ENCODE peak calls at places on chromosomes 4 and X, in seven cellular contexts. X is breast epithelium, L is endothelial cell, N is ascending aorta, K is endothelial cell of umbilical vein, A is choroid plexus epithelial cell, E is Panc1. B is an unnamed sample.

GRCh38 chr4:1337376-1337831 is 9.6 kb upstream of the UVSSA start:
- DNase-seq in X (no peak), L (no peak), N (no peak), K (no peak), A (no peak), E (peak), B (no peak)

GRCh38 chr4:105352826-105353225 is 121.0 kb downstream of the PPA2 start:
- DNase-seq in X (no peak), L (no peak), N (no peak), K (no peak), A (peak), E (no peak), B (no peak)

GRCh38 chr4:161929966-161930365 is 233.8 kb downstream of the FSTL5 start:
- DNase-seq in X (no peak), L (no peak), N (no peak), K (peak), A (peak), E (no peak), B (peak)

GRCh38 chr4:189843392-189844009 is 97.2 kb upstream of the FRG1 start:
- DNase-seq in X (no peak), L (no peak), N (no peak), K (no peak), A (no peak), E (no peak), B (no peak)

GRCh38 chrX:137482136-137482535 is 83.8 kb upstream of the ZIC3 start:
- DNase-seq in X (no peak), L (no peak), N (no peak), K (no peak), A (no peak), E (no peak), B (no peak)

GRCh38 chr4:24999392-25000104 is 31.2 kb downstream of the LGI2 start:
- DNase-seq in X (no peak), L (no peak), N (no peak), K (no peak), A (no peak), E (no peak), B (no peak)

GRCh38 chr4:72209600-72209999 is 177.8 kb downstream of the NPFFR2 start:
- DNase-seq in X (no peak), L (no peak), N (no peak), K (no peak), A (no peak), E (no peak), B (no peak)

GRCh38 chr4:65918872-65919271 is 248.6 kb upstream of the EPHA5 start:
- DNase-seq in X (no peak), L (no peak), N (no peak), K (no peak), A (no peak), E (no peak), B (no peak)

GRCh38 chr4:7894677-7895181 is 44.9 kb downstream of the AFAP1 start:
- DNase-seq in X (no peak), L (no peak), N (no peak), K (no peak), A (no peak), E (no peak), B (no peak)

GRCh38 chr4:46444318-46444717 is 54.4 kb upstream of the GABRA2 start:
- DNase-seq in X (no peak), L (no peak), N (no peak), K (no peak), A (peak), E (no peak), B (no peak)

GRCh38 chrX:9708086-9708485 is 57.6 kb downstream of the GPR143 start:
- DNase-seq in X (no peak), L (no peak), N (no peak), K (no peak), A (no peak), E (no peak), B (no peak)

GRCh38 chrX:153887385-153887784 is 1.4 kb upstream of the L1CAM start:
- DNase-seq in X (no peak), L (no peak), N (no peak), K (no peak), A (no peak), E (no peak), B (no peak)

GRCh38 chr4:47839259-47839658 is 1.4 kb upstream of the CORIN start:
- DNase-seq in X (no peak), L (no peak), N (no peak), K (no peak), A (peak), E (no peak), B (peak)

GRCh38 chr4:107825072-107825789 is 499 bp downstream of the SGMS2 start:
- DNase-seq in X (peak), L (peak), N (peak), K (peak), A (peak), E (no peak), B (peak)

GRCh38 chrX:52425710-52426245 is 57.0 kb downstream of the XAGE2 start:
- DNase-seq in X (no peak), L (no peak), N (no peak), K (no peak), A (peak), E (no peak), B (no peak)

GRCh38 chr4:73723029-73723428 is 17.3 kb upstream of the CXCL8 start:
- DNase-seq in X (no peak), L (no peak), N (no peak), K (peak), A (peak), E (no peak), B (no peak)

GRCh38 chr4:168472920-168473319 is 7.4 kb downstream of the DDX60L start:
- DNase-seq in X (no peak), L (no peak), N (no peak), K (no peak), A (no peak), E (no peak), B (no peak)

GRCh38 chr4:89222171-89222570 is 85.4 kb downstream of the GPRIN3 start:
- DNase-seq in X (no peak), L (no peak), N (no peak), K (no peak), A (no peak), E (no peak), B (no peak)

GRCh38 chr4:136934601-136935000 is 597.7 kb downstream of the PCDH18 start:
- DNase-seq in X (no peak), L (no peak), N (no peak), K (no peak), A (peak), E (no peak), B (no peak)

GRCh38 chr4:96356591-96357360 is 516.9 kb downstream of the PDHA2 start:
- DNase-seq in X (no peak), L (no peak), N (no peak), K (no peak), A (peak), E (no peak), B (no peak)

DNA sequence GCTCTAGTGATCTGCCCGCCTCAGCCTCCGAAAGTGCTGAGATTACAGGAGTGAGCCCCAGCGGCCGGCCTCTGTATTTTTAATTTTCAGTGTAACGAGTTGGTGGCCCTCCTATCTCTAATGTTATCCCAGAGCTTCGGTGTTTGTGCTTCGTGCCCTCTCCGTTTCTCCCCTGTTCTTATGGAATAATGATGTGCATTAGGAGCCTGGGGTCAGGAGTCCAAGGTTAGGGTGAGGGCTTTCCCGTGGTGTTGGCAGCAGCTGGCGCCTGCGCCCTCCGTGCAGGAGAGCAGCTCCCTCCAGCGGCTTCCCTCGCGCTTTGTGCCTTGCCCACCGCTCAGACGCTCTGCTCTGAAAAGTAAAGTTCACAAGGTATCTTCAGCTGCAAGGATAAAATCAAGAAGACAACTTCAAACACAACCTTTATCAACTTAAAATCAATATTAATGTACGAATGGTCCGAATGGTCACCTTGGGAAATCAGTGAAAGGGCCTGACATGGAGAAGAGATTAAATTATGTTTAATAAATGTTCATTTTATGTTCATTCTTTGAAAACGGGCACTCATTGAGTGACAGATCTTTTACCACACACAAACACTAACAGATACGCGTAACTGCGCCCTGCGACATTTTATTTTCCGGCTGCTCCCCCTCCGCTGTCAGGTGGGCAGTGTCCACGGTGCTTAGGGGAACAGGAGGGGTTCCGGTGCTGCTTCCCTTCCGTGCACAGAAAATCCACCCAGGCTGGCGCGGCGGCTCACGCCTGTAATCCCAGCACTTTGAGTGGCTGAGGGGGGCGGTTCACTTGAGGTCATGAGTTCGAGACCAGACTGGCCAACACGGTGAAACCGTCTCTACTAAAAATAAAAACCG is 62.4 kb downstream of the TRAPPC11 start:
- DNase-seq in X (no peak), L (peak), N (no peak), K (peak), A (peak), E (peak), B (peak)
- TF ChIP-seq CTCF in X (no peak), L (no peak), N (no peak), K (peak), A (peak), E (peak), B (peak)

DNA sequence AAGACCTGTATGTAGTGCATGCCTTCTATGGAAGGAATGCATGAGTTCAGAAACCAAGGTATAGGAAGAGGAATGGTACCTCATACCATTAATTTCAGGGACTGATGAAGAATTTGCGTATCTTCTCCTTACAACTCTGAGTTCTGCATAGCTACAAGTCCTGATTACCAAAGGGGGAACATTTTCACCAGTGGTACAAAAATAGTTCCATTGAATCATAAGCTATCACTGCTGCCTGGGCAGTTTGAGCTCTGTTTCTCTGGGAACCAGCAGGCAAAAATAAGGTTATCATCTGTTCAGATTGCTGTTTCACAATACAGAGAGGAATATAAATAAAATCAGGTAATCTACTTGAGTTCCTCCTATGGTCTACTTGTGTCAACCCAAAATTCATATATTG is 77.9 kb upstream of the GNPDA2 start:
- DNase-seq in X (no peak), L (no peak), N (no peak), K (no peak), A (no peak), E (no peak), B (no peak)
- TF ChIP-seq CTCF in X (no peak), L (no peak), N (no peak), K (no peak), A (no peak), E (no peak), B (no peak)

GRCh38 chrX:1261285-1261684 is 7.3 kb upstream of the CSF2RA start:
- DNase-seq in X (no peak), L (no peak), N (no peak), K (no peak), A (no peak), E (no peak), B (no peak)

GRCh38 chrX:1265061-1265460 is 3.6 kb upstream of the CSF2RA start:
- DNase-seq in X (no peak), L (no peak), N (no peak), K (no peak), A (no peak), E (no peak), B (no peak)

GRCh38 chrX:1262369-1262768 is 6.2 kb upstream of the CSF2RA start:
- DNase-seq in X (no peak), L (no peak), N (no peak), K (no peak), A (no peak), E (no peak), B (no peak)

DNA sequence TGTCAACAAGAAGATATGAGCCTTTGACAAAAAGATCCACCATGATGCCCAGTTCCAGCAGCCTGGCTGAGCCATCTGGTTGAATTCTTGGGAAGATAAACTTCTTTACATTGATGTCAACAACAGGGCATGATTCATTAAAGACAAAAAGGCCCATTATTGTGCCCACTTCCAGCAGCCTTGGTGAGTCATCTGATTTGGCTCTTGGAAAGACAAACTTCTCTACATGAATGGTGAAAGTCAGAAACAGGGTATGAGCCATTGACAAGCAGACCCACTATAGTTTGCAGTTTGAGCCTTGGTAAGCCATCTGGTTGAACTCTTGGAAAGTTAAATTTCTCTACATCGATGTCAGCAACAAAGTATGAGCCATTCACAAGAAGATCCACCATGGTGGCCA is 4.1 kb upstream of the CSF2RA start:
- DNase-seq in X (no peak), L (no peak), N (no peak), K (no peak), A (no peak), E (no peak), B (no peak)
- TF ChIP-seq CTCF in X (no peak), L (no peak), N (no peak), K (no peak), A (no peak), E (no peak), B (no peak)

DNA sequence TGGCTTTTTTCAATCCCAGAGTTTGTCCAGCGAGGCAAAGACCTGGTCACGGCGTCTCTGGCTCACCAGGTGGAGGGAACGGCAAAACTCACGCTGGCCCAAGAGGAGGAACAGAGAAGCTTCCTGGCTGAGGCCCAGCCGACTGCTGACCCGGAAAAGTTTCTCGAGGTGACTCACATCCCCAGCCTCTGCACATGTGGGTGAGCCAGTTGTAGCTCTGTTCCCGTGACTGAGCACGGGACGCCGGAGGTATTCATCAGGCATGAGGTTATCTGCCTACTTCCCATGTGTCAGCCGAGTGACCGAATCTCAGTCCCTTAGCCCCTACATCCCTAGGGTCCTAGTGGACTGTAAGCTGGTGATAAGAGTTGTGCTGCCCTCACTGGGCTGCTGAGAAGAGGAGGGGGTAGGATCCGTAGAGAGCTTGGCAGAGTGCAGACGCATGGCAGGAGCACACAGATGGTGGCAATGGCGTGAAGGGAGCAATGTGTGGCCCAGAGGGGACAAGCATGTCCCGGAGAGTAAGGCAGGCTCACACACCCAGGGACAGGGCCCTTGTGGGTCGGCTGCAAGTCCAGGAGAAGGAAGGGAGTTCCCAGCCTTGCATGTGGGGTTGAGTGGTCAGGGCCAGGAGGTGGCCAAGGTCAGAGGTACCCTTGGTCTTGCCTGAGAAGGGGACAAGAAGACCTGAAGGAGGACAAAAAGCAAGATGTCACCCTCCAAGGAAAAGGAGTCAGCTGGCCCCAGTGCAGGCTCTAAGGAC is 42.9 kb downstream of the EVC start:
- DNase-seq in X (no peak), L (no peak), N (peak), K (peak), A (peak), E (peak), B (no peak)
- TF ChIP-seq CTCF in X (no peak), L (no peak), N (no peak), K (no peak), A (no peak), E (no peak), B (no peak)

GRCh38 chr4:164700471-164700870 is 53.5 kb upstream of the SMIM31 start:
- DNase-seq in X (no peak), L (peak), N (no peak), K (no peak), A (no peak), E (no peak), B (peak)
- TF ChIP-seq CTCF in X (no peak), L (peak), N (no peak), K (no peak), A (no peak), E (peak), B (no peak)

GRCh38 chr4:52861879-52862604 is at the start of gene RASL11B:
- DNase-seq in X (peak), L (peak), N (peak), K (peak), A (peak), E (no peak), B (peak)
- TF ChIP-seq CTCF in X (no peak), L (no peak), N (no peak), K (no peak), A (no peak), E (peak), B (peak)

GRCh38 chr4:2931765-2932560 is 31.2 kb downstream of the NOP14 start:
- DNase-seq in X (peak), L (peak), N (peak), K (peak), A (no peak), E (no peak), B (no peak)
- TF ChIP-seq CTCF in X (no peak), L (no peak), N (no peak), K (peak), A (no peak), E (no peak), B (no peak)